ENCODE peak calls at places on chromosomes 7 and 10, in seven cellular contexts. H, M, I, D, W, Y and Q are unnamed samples.

GRCh38 chr10:99233000-99233679 is 2.5 kb downstream of the HPSE2 start:
- DNase-seq in H (no peak), M (peak; percentile 30), I (no peak), D (no peak), W (no peak), Y (no peak), Q (no peak)

GRCh38 chr7:73827568-73828106 is 3.2 kb upstream of the CLDN4 start:
- DNase-seq in H (peak; percentile 78), M (peak; percentile 86), I (no peak), D (peak; percentile 91), W (peak; percentile 87), Y (peak; percentile 89), Q (peak; percentile 89)

GRCh38 chr10:117214401-117214800 is 17.1 kb downstream of the KCNK18 start:
- DNase-seq in H (no peak), M (no peak), I (no peak), D (no peak), W (no peak), Y (no peak), Q (no peak)

GRCh38 chr7:1709281-1709680 is 39.2 kb downstream of the ELFN1 start:
- DNase-seq in H (no peak), M (no peak), I (no peak), D (no peak), W (peak; percentile 6), Y (no peak), Q (no peak)

GRCh38 chr7:83065714-83066113 is 97.0 kb downstream of the PCLO start:
- DNase-seq in H (no peak), M (no peak), I (no peak), D (no peak), W (no peak), Y (no peak), Q (no peak)

GRCh38 chr10:103507235-103508191 is 14.0 kb downstream of the NEURL1 start:
- DNase-seq in H (no peak), M (no peak), I (peak; percentile 77), D (no peak), W (no peak), Y (no peak), Q (no peak)

GRCh38 chr7:80848841-80849240 is 70.0 kb downstream of the SEMA3C start:
- DNase-seq in H (no peak), M (no peak), I (no peak), D (no peak), W (no peak), Y (no peak), Q (no peak)

GRCh38 chr10:117460846-117461765 is 81.4 kb upstream of the EMX2 start:
- DNase-seq in H (no peak), M (no peak), I (no peak), D (no peak), W (no peak), Y (no peak), Q (no peak)

GRCh38 chr7:107180378-107180777 is 11.6 kb downstream of the HBP1 start:
- DNase-seq in H (no peak), M (no peak), I (no peak), D (peak; percentile 56), W (peak; percentile 59), Y (no peak), Q (peak; percentile 50)

GRCh38 chr7:55591282-55591931 is 19.1 kb upstream of the VOPP1 start:
- DNase-seq in H (no peak), M (no peak), I (no peak), D (no peak), W (no peak), Y (no peak), Q (no peak)

GRCh38 chr7:83036721-83037380 is 125.8 kb downstream of the PCLO start:
- DNase-seq in H (no peak), M (no peak), I (no peak), D (no peak), W (no peak), Y (no peak), Q (no peak)

GRCh38 chr7:18357691-18358090 is 137.9 kb upstream of the HDAC9 start:
- DNase-seq in H (no peak), M (peak; percentile 55), I (no peak), D (no peak), W (no peak), Y (no peak), Q (no peak)

GRCh38 chr10:12777840-12778585 is 223.5 kb downstream of the CCDC3 start:
- DNase-seq in H (no peak), M (no peak), I (no peak), D (no peak), W (no peak), Y (no peak), Q (no peak)
- H3K27ac ChIP-seq in H (no peak overlapping the region), M (no peak overlapping the region), I (no peak overlapping the region), D (no peak overlapping the region), W (no peak overlapping the region), Y (no peak overlapping the region), Q (no peak overlapping the region)

DNA sequence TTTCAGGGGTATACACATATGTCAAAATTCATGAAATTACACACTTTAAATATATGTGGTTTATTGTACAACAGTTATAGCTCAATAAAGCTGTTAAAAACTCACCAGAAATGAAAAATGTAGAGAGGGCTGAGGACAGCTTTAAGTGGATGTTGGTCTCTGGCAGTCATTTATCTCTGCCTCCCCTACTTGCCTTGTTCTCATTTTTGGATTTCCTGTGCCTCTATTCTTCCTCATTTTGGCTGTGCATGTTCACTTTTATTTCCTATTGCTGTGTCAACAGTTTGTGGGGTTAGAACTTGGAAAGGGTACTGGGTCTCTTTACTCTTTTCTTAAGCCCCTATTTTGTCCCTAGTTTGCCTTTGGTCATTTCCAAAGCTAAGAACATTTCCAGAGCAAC is 18.6 kb upstream of the MEST start:
- DNase-seq in H (no peak), M (no peak), I (no peak), D (no peak), W (no peak), Y (no peak), Q (no peak)
- TF ChIP-seq POLR2AphosphoS5 in H (no peak), M (no peak), I (no peak), D (no peak), W (no peak), Y (no peak), Q (no peak)

GRCh38 chr7:30845426-30846135 is 66.1 kb upstream of the AQP1 start:
- DNase-seq in H (no peak), M (no peak), I (no peak), D (no peak), W (peak; percentile 89), Y (no peak), Q (no peak)

GRCh38 chr7:30849565-30849964 is 62.1 kb upstream of the AQP1 start:
- DNase-seq in H (no peak), M (no peak), I (no peak), D (no peak), W (no peak), Y (no peak), Q (no peak)

GRCh38 chr7:30850426-30850825 is 61.2 kb upstream of the AQP1 start:
- DNase-seq in H (no peak), M (no peak), I (no peak), D (no peak), W (no peak), Y (no peak), Q (no peak)

GRCh38 chr7:30846378-30846777 is 65.3 kb upstream of the AQP1 start:
- DNase-seq in H (no peak), M (no peak), I (no peak), D (peak; percentile 76), W (peak; percentile 85), Y (peak; percentile 69), Q (peak; percentile 61)

DNA sequence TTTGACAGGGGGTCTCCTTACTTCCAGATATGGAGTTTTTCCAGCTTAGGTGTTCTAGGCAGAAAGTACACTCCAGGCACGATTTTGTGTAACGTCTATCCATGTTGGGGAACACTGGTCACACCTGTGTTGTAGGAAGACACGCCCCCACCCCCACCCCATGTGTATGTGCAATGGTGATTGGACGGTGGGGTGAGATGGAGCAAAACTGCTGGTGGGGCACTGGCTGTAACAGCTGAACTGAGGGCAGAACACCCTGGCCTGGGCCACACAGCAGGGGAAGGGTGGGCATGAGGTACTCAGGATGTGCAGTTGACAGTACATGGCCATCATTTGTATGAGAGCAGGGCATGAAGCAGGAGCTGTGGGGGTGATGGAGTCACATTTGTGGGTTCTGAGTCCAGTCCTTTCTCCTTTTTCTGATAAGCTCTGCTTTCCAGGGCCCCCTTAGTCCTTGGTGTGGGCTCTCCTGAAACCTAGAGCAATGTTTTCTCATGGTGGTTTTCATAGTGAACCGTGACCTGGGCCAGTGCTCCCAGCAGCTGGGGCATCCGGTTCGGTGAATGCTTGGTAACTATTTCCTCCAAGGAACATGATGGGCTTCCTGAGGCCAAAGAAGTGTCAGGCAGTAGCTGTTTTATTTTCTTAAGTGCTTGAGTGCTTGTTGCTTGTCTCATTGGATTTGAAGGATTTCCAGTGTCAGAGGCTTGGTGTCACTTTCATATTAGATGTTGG is 63.4 kb upstream of the AQP1 start:
- DNase-seq in H (no peak), M (no peak), I (no peak), D (no peak), W (no peak), Y (no peak), Q (no peak)
- H3K4me1 ChIP-seq in H (peaks cover 9% of the 10 kb centered on the region), M (no peaks in the 10 kb centered on the region), I (peaks cover 37% of the 10 kb centered on the region), D (peaks cover 27% of the 10 kb centered on the region), W (peaks cover 49% of the 10 kb centered on the region), Y (no peaks in the 10 kb centered on the region), Q (peaks cover 4% of the 10 kb centered on the region)

GRCh38 chr10:6603142-6604125 is 23.4 kb upstream of the PRKCQ start:
- DNase-seq in H (no peak), M (peak; percentile 43), I (no peak), D (no peak), W (no peak), Y (no peak), Q (no peak)
- H3K27ac ChIP-seq in H (no peak overlapping the region), M (no peak overlapping the region), I (no peak overlapping the region), D (no peak overlapping the region), W (no peak overlapping the region), Y (no peak overlapping the region), Q (no peak overlapping the region)

GRCh38 chr7:116644628-116645027 is 27.4 kb upstream of the MET start:
- DNase-seq in H (no peak), M (no peak), I (no peak), D (no peak), W (no peak), Y (no peak), Q (no peak)
- TF ChIP-seq POLR2AphosphoS5 in H (no peak), M (no peak), I (no peak), D (no peak), W (no peak), Y (no peak), Q (no peak)